ENCODE peak calls at places on chromosomes 12 and 14, in nine cellular contexts. M, T, P, S, A, H, U, X and W are unnamed samples.

GRCh38 chr14:74945261-74945851 is 10.0 kb downstream of the PGF start:
- DNase-seq in X (peak; percentile 84), P (peak; percentile 63), A (no peak), T (peak; percentile 49), S (peak; percentile 51), U (no peak), H (no peak), M (peak; percentile 32), W (no peak)

GRCh38 chr12:46942579-46942978 is 116.8 kb upstream of the SLC38A4 start:
- DNase-seq in X (no peak), S (no peak), P (no peak), U (no peak), H (no peak), T (peak; percentile 91), M (peak; percentile 27), A (no peak), W (no peak)

GRCh38 chr14:71551291-71551955 is 380.8 kb upstream of the RGS6 start:
- DNase-seq in P (no peak), T (no peak), S (no peak), X (no peak), M (peak; percentile 83), A (no peak), H (no peak), U (no peak), W (no peak)

GRCh38 chr14:104724981-104725771 is 1.1 kb downstream of the ADSS1 start:
- DNase-seq in S (peak; percentile 76), U (no peak), X (peak; percentile 71), M (peak; percentile 28), A (no peak), H (no peak), T (peak; percentile 32), P (peak; percentile 40), W (no peak)

GRCh38 chr12:21941522-21942376 is 523 bp upstream of the ABCC9 start:
- DNase-seq in P (peak; percentile 28), A (no peak), T (no peak), X (peak; percentile 46), H (no peak), M (peak; percentile 69), S (peak; percentile 71), U (no peak), W (no peak)

GRCh38 chr12:65612440-65612839 is 211.8 kb upstream of the HMGA2 start:
- DNase-seq in S (no peak), H (no peak), X (no peak), U (no peak), A (no peak), T (no peak), M (peak; percentile 69), P (no peak), W (no peak)

GRCh38 chr12:105470601-105471000 is 140.1 kb downstream of the C12orf75 start:
- DNase-seq in P (no peak), T (no peak), S (no peak), U (no peak), A (no peak), H (no peak), M (no peak), X (no peak), W (no peak)

GRCh38 chr14:41859336-41859735 is 252.7 kb downstream of the LRFN5 start:
- DNase-seq in S (no peak), U (no peak), H (no peak), A (no peak), M (peak; percentile 55), X (no peak), P (no peak), T (peak; percentile 3), W (no peak)

GRCh38 chr12:26874501-26875296 is 41.7 kb upstream of the ITPR2 start:
- DNase-seq in A (no peak), X (no peak), M (no peak), S (no peak), P (no peak), H (no peak), U (no peak), T (no peak), W (no peak)

GRCh38 chr14:103014466-103015319 is 42.7 kb downstream of the CDC42BPB start:
- DNase-seq in U (no peak), M (peak; percentile 77), X (peak; percentile 62), P (no peak), T (no peak), H (no peak), A (no peak), S (no peak), W (no peak)

GRCh38 chr12:123892180-123892559 is 80.5 kb downstream of the CCDC92 start:
- DNase-seq in T (no peak), P (no peak), S (no peak), M (no peak), U (no peak), A (no peak), X (no peak), H (no peak), W (no peak)

GRCh38 chr14:89615421-89615820 is 198.4 kb upstream of the FOXN3 start:
- DNase-seq in P (no peak), S (no peak), A (no peak), X (no peak), U (no peak), H (no peak), T (no peak), M (no peak), W (no peak)

GRCh38 chr12:62211510-62211909 is 48.7 kb upstream of the USP15 start:
- DNase-seq in S (no peak), T (no peak), X (no peak), P (no peak), A (no peak), H (no peak), U (no peak), M (peak; percentile 31), W (no peak)

GRCh38 chr12:123621619-123622530 is 11.6 kb downstream of the EIF2B1 start:
- DNase-seq in X (no peak), A (no peak), M (peak; percentile 46), S (no peak), P (no peak), U (no peak), H (no peak), T (no peak), W (no peak)

GRCh38 chr14:99274346-99275221 is 2.6 kb upstream of the BCL11B start:
- DNase-seq in A (no peak), H (no peak), U (no peak), P (peak; percentile 80), X (peak; percentile 87), T (peak; percentile 55), M (peak; percentile 51), S (peak; percentile 28), W (peak; percentile 51)

GRCh38 chr12:10310926-10311705 is 3.4 kb downstream of the KLRD1 start:
- DNase-seq in S (no peak), A (no peak), M (peak; percentile 12), P (no peak), H (no peak), U (no peak), X (no peak), T (peak; percentile 61), W (no peak)